ENCODE peak calls at places on chromosomes 12 and 14, in four cellular contexts. V, T, K and U are unnamed samples.

GRCh38 chr14:29493849-29494248 is 433.8 kb downstream of the PRKD1 start:
- DNase-seq in V (no peak), T (no peak), K (no peak), U (no peak)

GRCh38 chr14:99755068-99755405 is 38.2 kb upstream of the EML1 start:
- DNase-seq in V (no peak), T (no peak), K (no peak), U (no peak)

GRCh38 chr14:102991376-102991775 is 66.0 kb downstream of the CDC42BPB start:
- DNase-seq in V (no peak), T (no peak), K (no peak), U (no peak)

GRCh38 chr12:115407723-115408122 is 723.7 kb upstream of the TBX3 start:
- DNase-seq in V (no peak), T (no peak), K (no peak), U (no peak)

GRCh38 chr12:104975621-104976343 is 10.3 kb upstream of the NOPCHAP1 start:
- DNase-seq in V (no peak), T (peak), K (no peak), U (peak)

GRCh38 chr14:34711808-34712712 is 2.3 kb downstream of the CFL2 start:
- DNase-seq in V (no peak), T (no peak), K (no peak), U (no peak)

GRCh38 chr14:36935976-36936678 is 236.3 kb downstream of the SLC25A21 start:
- DNase-seq in V (no peak), T (no peak), K (no peak), U (no peak)

GRCh38 chr14:32986791-32987545 is 48.3 kb downstream of the NPAS3 start:
- DNase-seq in V (peak), T (peak), K (peak), U (peak)

GRCh38 chr12:59040651-59041050 is 120.3 kb upstream of the LRIG3 start:
- DNase-seq in V (peak), T (peak), K (no peak), U (peak)

GRCh38 chr14:99621948-99622347 is 17.9 kb upstream of the CCDC85C start:
- DNase-seq in V (no peak), T (no peak), K (no peak), U (no peak)

GRCh38 chr12:63298386-63298930 is 147.5 kb upstream of the AVPR1A start:
- DNase-seq in V (no peak), T (no peak), K (no peak), U (no peak)

GRCh38 chr14:54317396-54317795 is 79.4 kb upstream of the CDKN3 start:
- DNase-seq in V (peak), T (no peak), K (no peak), U (no peak)

GRCh38 chr12:20024194-20024593 is 344.1 kb upstream of the PDE3A start:
- DNase-seq in V (peak), T (peak), K (no peak), U (no peak)

GRCh38 chr14:57182760-57183503 is 85.8 kb downstream of the EXOC5 start:
- DNase-seq in V (no peak), T (peak), K (no peak), U (no peak)

GRCh38 chr14:39740454-39740853 is 308.2 kb upstream of the FBXO33 start:
- DNase-seq in V (no peak), T (no peak), K (no peak), U (no peak)

GRCh38 chr12:27751386-27752047 is 28.5 kb upstream of the KLHL42 start:
- DNase-seq in V (no peak), T (no peak), K (no peak), U (no peak)

GRCh38 chr14:63544641-63545234 is 1.6 kb upstream of the PPP2R5E start:
- DNase-seq in V (no peak), T (peak), K (no peak), U (peak)

GRCh38 chr14:54138354-54139038 is 181.9 kb upstream of the BMP4 start:
- DNase-seq in V (no peak), T (no peak), K (no peak), U (no peak)

GRCh38 chr14:81398196-81398891 is 1.8 kb downstream of the STON2 start:
- DNase-seq in V (no peak), T (no peak), K (no peak), U (no peak)

GRCh38 chr14:75051556-75051899 is 261 bp upstream of the MLH3 start:
- DNase-seq in V (no peak), T (no peak), K (no peak), U (no peak)

GRCh38 chr12:124296295-124296915 is 1.5 kb downstream of the RFLNA start:
- DNase-seq in V (no peak), T (no peak), K (no peak), U (no peak)

GRCh38 chr12:124651508-124652273 is 84.3 kb upstream of the NCOR2 start:
- DNase-seq in V (no peak), T (no peak), K (no peak), U (no peak)

GRCh38 chr14:22305563-22306127 is 283.4 kb downstream of the DAD1 start:
- DNase-seq in V (no peak), T (no peak), K (no peak), U (no peak)

GRCh38 chr14:95222870-95223398 is 65.6 kb upstream of the DICER1 start:
- DNase-seq in V (peak), T (peak), K (no peak), U (peak)

GRCh38 chr12:48924617-48925217 is 575 bp downstream of the FKBP11 start:
- DNase-seq in V (no peak), T (peak), K (peak), U (peak)

GRCh38 chr14:55302770-55303472 is 31.7 kb downstream of the FBXO34 start:
- DNase-seq in V (no peak), T (no peak), K (no peak), U (no peak)

GRCh38 chr12:111441107-111441928 is 35.6 kb downstream of the SH2B3 start:
- DNase-seq in V (no peak), T (no peak), K (no peak), U (no peak)

GRCh38 chr14:56137842-56138241 is 19.6 kb downstream of the PELI2 start:
- DNase-seq in V (no peak), T (no peak), K (no peak), U (no peak)

GRCh38 chr12:6764011-6764828 is 1.9 kb upstream of the PTMS start:
- DNase-seq in V (peak), T (peak), K (peak), U (peak)

GRCh38 chr14:93804654-93805053 is 16.4 kb upstream of the PRIMA1 start:
- DNase-seq in V (no peak), T (no peak), K (no peak), U (no peak)

GRCh38 chr12:4962539-4963486 is 53.1 kb downstream of the KCNA1 start:
- DNase-seq in V (no peak), T (peak), K (no peak), U (no peak)

GRCh38 chr12:96810057-96810456 is 97.0 kb upstream of the NEDD1 start:
- DNase-seq in V (no peak), T (no peak), K (no peak), U (peak)

GRCh38 chr14:103679351-103679750 is 35.9 kb downstream of the XRCC3 start:
- DNase-seq in V (no peak), T (peak), K (no peak), U (peak)

GRCh38 chr12:128761305-128761880 is 62.4 kb downstream of the SLC15A4 start:
- DNase-seq in V (no peak), T (no peak), K (no peak), U (no peak)

DNA sequence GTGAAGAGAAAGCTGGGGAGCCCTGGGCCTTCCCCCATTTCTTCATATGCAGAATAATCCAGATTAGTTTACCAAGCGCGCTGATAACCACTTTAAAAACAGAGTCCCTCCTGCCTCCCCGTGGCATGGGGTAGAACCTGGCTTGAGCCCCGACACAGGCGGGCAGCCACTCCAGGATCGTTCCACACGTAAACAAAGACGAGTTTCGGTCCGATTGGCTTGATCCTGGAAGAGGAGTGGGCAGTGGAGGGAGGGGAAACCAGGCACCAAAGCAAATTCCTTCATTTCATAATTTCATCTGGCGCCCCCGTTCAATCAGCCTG is 909 bp upstream of the GPRC5A start:
- DNase-seq in V (no peak), T (peak), K (no peak), U (no peak)
- H3K4me3 ChIP-seq in V (peak), T (peak), K (peak), U (peak)

GRCh38 chr12:54164402-54165145 is 24.2 kb downstream of the SMUG1 start:
- DNase-seq in V (no peak), T (no peak), K (no peak), U (no peak)
- H3K4me3 ChIP-seq in V (no peak), T (no peak), K (no peak), U (no peak)

DNA sequence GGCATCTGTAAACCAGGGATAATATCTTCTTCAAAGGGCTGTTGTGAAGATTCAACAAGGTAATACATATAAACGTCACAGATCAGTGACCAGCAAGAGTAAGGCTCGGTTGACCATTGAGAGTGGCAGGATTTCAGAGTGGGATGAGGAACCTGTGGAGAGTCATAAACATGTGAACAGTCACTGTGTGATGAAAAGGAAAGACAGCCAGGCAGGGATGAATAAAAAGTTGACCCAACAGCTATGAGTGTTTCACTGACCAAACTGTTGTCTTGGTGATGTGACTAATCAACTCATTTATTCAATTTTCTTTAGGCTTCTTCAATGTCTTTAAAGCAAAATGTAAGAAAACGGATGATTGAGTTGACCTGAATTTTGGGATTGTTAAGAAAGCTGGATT is 8.6 kb upstream of the FRMD6 start:
- DNase-seq in V (peak), T (no peak), K (no peak), U (peak)
- H3K4me3 ChIP-seq in V (no peak), T (no peak), K (no peak), U (no peak)

GRCh38 chr12:133108150-133108549 is 21.9 kb downstream of the ZNF891 start:
- DNase-seq in V (no peak), T (no peak), K (no peak), U (no peak)

GRCh38 chr12:133105620-133106019 is 24.5 kb downstream of the ZNF891 start:
- DNase-seq in V (no peak), T (peak), K (no peak), U (peak)

GRCh38 chr12:133106253-133106652 is 23.8 kb downstream of the ZNF891 start:
- DNase-seq in V (no peak), T (peak), K (no peak), U (peak)

GRCh38 chr12:133107121-133107520 is 23.0 kb downstream of the ZNF891 start:
- DNase-seq in V (no peak), T (no peak), K (no peak), U (no peak)
- H3K4me3 ChIP-seq in V (no peak), T (no peak), K (no peak), U (no peak)

GRCh38 chr12:122137229-122137628 is 36.8 kb downstream of the IL31 start:
- DNase-seq in V (no peak), T (no peak), K (no peak), U (no peak)

GRCh38 chr12:122135437-122136031 is 38.5 kb downstream of the IL31 start:
- DNase-seq in V (no peak), T (no peak), K (no peak), U (no peak)

GRCh38 chr12:122129131-122129530 is 44.9 kb downstream of the IL31 start:
- DNase-seq in V (no peak), T (no peak), K (no peak), U (no peak)

GRCh38 chr12:122130150-122130549 is 43.9 kb downstream of the IL31 start:
- DNase-seq in V (peak), T (no peak), K (no peak), U (peak)

DNA sequence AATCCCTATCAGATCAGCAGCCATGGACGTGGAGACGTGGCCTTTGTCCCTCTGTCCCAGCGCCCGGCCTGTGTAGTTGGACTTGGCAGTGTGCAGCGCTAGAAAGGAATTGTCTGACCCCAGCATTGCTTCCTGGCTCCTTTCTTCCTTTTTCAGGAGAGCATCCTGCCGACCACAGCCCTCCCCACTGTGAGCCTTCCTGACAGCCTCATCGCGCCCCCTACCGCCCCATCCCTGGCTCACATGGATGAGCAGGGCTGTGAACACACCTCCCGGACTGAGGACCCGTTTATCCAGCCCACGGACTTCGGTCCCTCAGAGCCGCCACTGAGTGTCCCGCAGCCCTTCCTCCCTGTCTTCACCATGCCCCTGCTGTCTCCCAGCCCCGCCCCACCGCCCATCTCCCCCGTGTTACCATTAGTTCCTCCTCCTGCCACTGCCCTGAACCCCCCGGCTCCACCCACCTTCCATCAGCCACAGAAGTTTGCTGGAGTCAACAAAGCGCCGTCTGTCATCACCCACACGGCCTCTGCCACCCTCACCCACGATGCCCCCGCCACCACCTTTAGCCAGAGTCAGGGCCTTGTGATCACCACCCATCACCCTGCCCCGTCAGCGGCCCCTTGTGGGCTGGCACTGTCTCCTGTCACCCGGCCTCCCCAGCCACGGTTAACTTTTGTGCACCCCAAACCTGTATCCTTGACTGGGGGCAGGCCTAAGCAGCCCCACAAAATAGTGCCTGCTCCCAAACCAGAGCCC is 40.6 kb downstream of the IL31 start:
- DNase-seq in V (no peak), T (no peak), K (no peak), U (no peak)
- H3K4me3 ChIP-seq in V (no peak), T (no peak), K (no peak), U (no peak)